ENCODE peak calls at places on chromosome 7, in eight cellular contexts. L, U, N, C, J, V, I and K are unnamed samples.

GRCh38 chr7:28020302-28020940 is 160.2 kb downstream of the JAZF1 start:
- DNase-seq in L (peak; percentile 84), U (peak; percentile 59), N (peak; percentile 65), C (peak; percentile 55), J (peak; percentile 66), V (peak; percentile 10), I (peak; percentile 49), K (peak; percentile 80)

GRCh38 chr7:74174606-74175082 is 488 bp downstream of the EIF4H start:
- DNase-seq in L (peak; percentile 85), U (peak; percentile 36), N (peak; percentile 75), C (peak; percentile 55), J (peak; percentile 24), V (peak; percentile 14), I (peak; percentile 38), K (peak; percentile 54)

GRCh38 chr7:98232799-98233198 is 19.2 kb downstream of the TECPR1 start:
- DNase-seq in L (no peak), U (no peak), N (no peak), C (no peak), J (no peak), V (no peak), I (no peak), K (no peak)

GRCh38 chr7:132258231-132258630 is 318.0 kb downstream of the PLXNA4 start:
- DNase-seq in L (no peak), U (no peak), N (no peak), C (no peak), J (no peak), V (no peak), I (no peak), K (no peak)

GRCh38 chr7:152076324-152076821 is 50.9 kb downstream of the GALNT11 start:
- DNase-seq in L (peak; percentile 39), U (no peak), N (no peak), C (no peak), J (no peak), V (no peak), I (no peak), K (peak; percentile 45)

GRCh38 chr7:100604976-100605911 is 3.1 kb downstream of the PCOLCE start:
- DNase-seq in L (no peak), U (peak; percentile 45), N (no peak), C (peak; percentile 35), J (no peak), V (no peak), I (peak; percentile 69), K (no peak)

GRCh38 chr7:2016761-2017482 is 215.8 kb downstream of the MAD1L1 start:
- DNase-seq in L (peak; percentile 14), U (no peak), N (no peak), C (peak; percentile 1), J (no peak), V (no peak), I (no peak), K (no peak)

GRCh38 chr7:140160308-140160707 is 16.5 kb downstream of the KDM7A start:
- DNase-seq in L (peak; percentile 48), U (no peak), N (peak; percentile 4), C (no peak), J (no peak), V (no peak), I (no peak), K (no peak)

GRCh38 chr7:23863209-23863798 is 153.3 kb downstream of the STK31 start:
- DNase-seq in L (peak; percentile 53), U (no peak), N (peak; percentile 33), C (no peak), J (peak; percentile 29), V (no peak), I (no peak), K (peak; percentile 65)

GRCh38 chr7:81457858-81458522 is 311.9 kb downstream of the HGF start:
- DNase-seq in L (no peak), U (no peak), N (peak; percentile 52), C (no peak), J (no peak), V (no peak), I (no peak), K (peak; percentile 63)

GRCh38 chr7:29139191-29139590 is 7.1 kb downstream of the CPVL start:
- DNase-seq in L (no peak), U (no peak), N (peak; percentile 75), C (no peak), J (peak; percentile 17), V (no peak), I (no peak), K (no peak)

GRCh38 chr7:107643407-107643806 is 17.2 kb upstream of the SLC26A4 start:
- DNase-seq in L (no peak), U (no peak), N (peak; percentile 82), C (no peak), J (peak; percentile 79), V (no peak), I (no peak), K (peak; percentile 47)

GRCh38 chr7:157572622-157573021 is 235.8 kb downstream of the DNAJB6 start:
- DNase-seq in L (no peak), U (no peak), N (no peak), C (no peak), J (no peak), V (no peak), I (no peak), K (no peak)

GRCh38 chr7:150994141-150994837 is 3.5 kb downstream of the NOS3 start:
- DNase-seq in L (peak; percentile 83), U (no peak), N (no peak), C (no peak), J (no peak), V (no peak), I (peak; percentile 72), K (no peak)

GRCh38 chr7:155296788-155297516 is 726 bp upstream of the INSIG1 start:
- DNase-seq in L (no peak), U (peak; percentile 63), N (peak; percentile 77), C (peak; percentile 75), J (peak; percentile 73), V (peak; percentile 84), I (peak; percentile 51), K (peak; percentile 51)

GRCh38 chr7:130814753-130815152 is 80.7 kb upstream of the KLF14 start:
- DNase-seq in L (no peak), U (no peak), N (peak; percentile 34), C (no peak), J (peak; percentile 23), V (no peak), I (no peak), K (peak; percentile 80)
- TF ChIP-seq CTCF in L (peak; percentile 76), U (no peak), N (peak; percentile 52), C (no peak), J (peak; percentile 53), V (peak; percentile 28), I (no peak), K (peak; percentile 85)

DNA sequence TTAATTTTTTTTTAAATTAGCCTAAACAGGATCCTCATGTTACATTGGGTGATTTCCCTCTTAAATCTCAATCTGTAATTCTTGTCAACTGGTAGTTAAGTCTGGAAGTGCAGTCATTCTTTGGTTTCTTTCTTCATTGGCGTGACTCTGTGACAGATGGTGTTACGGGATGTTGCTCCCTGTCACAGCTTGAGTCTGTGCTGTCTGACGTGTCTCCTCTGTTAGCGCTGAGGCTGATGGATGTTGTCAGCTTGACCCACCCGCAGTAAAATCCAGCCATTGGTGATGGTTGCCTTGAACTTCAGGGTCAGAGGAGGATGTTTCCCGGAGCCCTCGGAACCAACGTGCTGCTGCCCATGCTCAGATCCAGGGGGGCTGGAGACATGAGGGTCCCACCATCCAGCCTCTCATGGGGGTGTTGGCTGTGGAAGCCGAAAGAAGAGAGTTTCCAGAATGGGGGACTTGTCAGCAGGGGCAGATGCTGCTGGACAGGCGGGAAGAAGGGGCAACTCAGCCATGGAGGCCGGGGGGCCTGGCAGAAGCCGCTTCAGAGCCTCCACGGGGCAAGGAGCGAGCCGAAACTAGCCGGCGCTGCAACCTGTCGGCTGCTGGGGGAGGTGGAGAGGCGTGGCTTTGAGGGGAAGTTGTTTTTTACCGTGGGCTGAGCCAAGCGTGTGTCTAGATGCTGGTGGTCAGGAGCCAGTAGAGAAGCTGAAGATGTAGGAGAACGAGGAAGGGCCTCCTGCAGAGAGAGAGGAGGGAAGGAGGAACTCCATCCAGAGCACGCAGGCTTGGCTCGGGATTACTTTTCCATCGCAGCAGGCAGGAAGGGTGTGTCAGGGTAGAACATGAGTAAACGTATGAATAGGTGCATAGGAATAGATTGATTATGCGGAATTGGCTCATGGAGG is 3.5 kb downstream of the SUN1 start:
- DNase-seq in L (no peak), U (no peak), N (no peak), C (no peak), J (no peak), V (no peak), I (no peak), K (no peak)
- H3K27ac ChIP-seq in L (no peak overlapping the region), U (peak overlapping the region; percentile 52), N (no peak overlapping the region), C (peak overlapping the region; percentile 96), J (no peak overlapping the region), V (no peak overlapping the region), I (peak overlapping the region; percentile 25), K (peak overlapping the region; percentile 19)

DNA sequence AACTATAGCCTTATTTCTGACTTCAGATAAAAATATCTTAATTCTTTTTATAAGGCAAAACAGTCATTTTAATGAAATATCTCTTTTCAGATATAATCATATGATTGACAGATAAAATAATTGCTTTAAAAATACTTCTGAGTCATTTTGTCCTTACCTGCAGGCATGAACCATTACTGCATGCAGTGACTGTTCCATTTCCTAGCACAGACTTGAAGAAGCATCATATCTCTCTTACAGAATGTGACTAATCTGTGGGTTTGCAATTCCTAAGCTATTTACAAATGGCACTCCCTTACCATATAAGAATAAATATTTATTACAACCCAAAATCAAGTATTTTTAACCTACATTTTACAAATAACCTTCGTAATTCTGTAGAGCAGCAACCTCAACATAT is 120.7 kb downstream of the SRPK2 start:
- DNase-seq in L (peak; percentile 26), U (no peak), N (peak; percentile 90), C (no peak), J (peak; percentile 68), V (no peak), I (no peak), K (no peak)
- H3K4me3 ChIP-seq in L (peak overlapping the region; percentile 44), U (no peak overlapping the region), N (peak overlapping the region; percentile 63), C (peak overlapping the region; percentile 73), J (peak overlapping the region; percentile 49), V (peak overlapping the region; percentile 44), I (peak overlapping the region; percentile 56), K (peak overlapping the region; percentile 45)

GRCh38 chr7:44375236-44375699 is 49.9 kb upstream of the CAMK2B start:
- DNase-seq in L (peak; percentile 55), U (peak; percentile 28), N (no peak), C (peak; percentile 59), J (no peak), V (no peak), I (no peak), K (no peak)
- TF ChIP-seq CTCF in L (peak; percentile 40), U (no peak), N (no peak), C (peak; percentile 67), J (peak; percentile 42), V (no peak), I (peak; percentile 17), K (peak; percentile 27)

DNA sequence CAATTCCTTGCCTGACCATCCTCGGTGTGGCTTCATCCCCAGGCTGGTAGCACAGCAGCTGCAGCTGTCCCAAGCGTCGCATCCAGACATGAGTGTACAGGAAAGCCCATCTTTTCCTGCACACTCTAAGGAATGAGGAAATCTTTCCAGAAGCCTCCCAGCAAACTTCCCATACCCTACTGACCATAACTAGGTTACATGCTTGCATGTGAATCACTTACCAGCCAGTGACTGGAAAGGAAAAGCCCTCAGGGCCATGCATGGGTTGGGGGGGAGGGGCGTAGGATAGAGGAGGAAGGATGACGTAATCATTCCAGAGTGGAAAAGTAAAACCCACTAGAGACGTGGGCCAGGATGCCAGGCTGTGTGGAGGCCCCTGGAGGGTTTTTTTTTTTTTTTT is 18.9 kb upstream of the ZNF212 start:
- DNase-seq in L (peak; percentile 51), U (no peak), N (peak; percentile 71), C (no peak), J (no peak), V (no peak), I (no peak), K (no peak)
- H3K27ac ChIP-seq in L (no peak overlapping the region), U (no peak overlapping the region), N (no peak overlapping the region), C (no peak overlapping the region), J (no peak overlapping the region), V (no peak overlapping the region), I (no peak overlapping the region), K (no peak overlapping the region)